ENCODE peak calls at places on chromosome 13, in four cellular contexts. One of them, this sample, is unnamed.

GRCh38 chr13:114204894-114205293 is 25.8 kb downstream of the CFAP97D2 start:
- DNase-seq in retinal pigment epithelial cell: no peak
- DNase-seq in fibroblast of lung: no peak
- DNase-seq in CD8-positive, alpha-beta T cell: no peak
- DNase-seq in this sample: no peak

GRCh38 chr13:50420720-50421456 is 405.6 kb downstream of the KCNRG start:
- DNase-seq in retinal pigment epithelial cell: no peak
- DNase-seq in CD8-positive, alpha-beta T cell: no peak
- DNase-seq in fibroblast of lung: no peak
- DNase-seq in this sample: no peak

GRCh38 chr13:73401769-73402168 is 343.0 kb downstream of the KLF5 start:
- DNase-seq in fibroblast of lung: no peak
- DNase-seq in CD8-positive, alpha-beta T cell: no peak
- DNase-seq in retinal pigment epithelial cell: no peak
- DNase-seq in this sample: no peak

GRCh38 chr13:49503951-49504350 is 8.2 kb downstream of the PHF11 start:
- DNase-seq in fibroblast of lung: no peak
- DNase-seq in retinal pigment epithelial cell: no peak
- DNase-seq in CD8-positive, alpha-beta T cell: no peak
- DNase-seq in this sample: no peak

GRCh38 chr13:27973956-27974662 is 5.0 kb upstream of the CDX2 start:
- DNase-seq in fibroblast of lung: no peak
- DNase-seq in CD8-positive, alpha-beta T cell: no peak
- DNase-seq in retinal pigment epithelial cell: no peak
- DNase-seq in this sample: no peak

GRCh38 chr13:30398601-30399072 is 23.7 kb upstream of the UBE2L5 start:
- DNase-seq in retinal pigment epithelial cell: no peak
- DNase-seq in CD8-positive, alpha-beta T cell: no peak
- DNase-seq in fibroblast of lung: peak; percentile 32
- DNase-seq in this sample: no peak

GRCh38 chr13:21015284-21015683 is 46.1 kb downstream of the LATS2 start:
- DNase-seq in retinal pigment epithelial cell: no peak
- DNase-seq in fibroblast of lung: peak; percentile 75
- DNase-seq in CD8-positive, alpha-beta T cell: no peak
- DNase-seq in this sample: no peak

GRCh38 chr13:30928971-30929370 is 3.5 kb upstream of the TEX26 start:
- DNase-seq in fibroblast of lung: no peak
- DNase-seq in retinal pigment epithelial cell: no peak
- DNase-seq in CD8-positive, alpha-beta T cell: no peak
- DNase-seq in this sample: peak; percentile 6

GRCh38 chr13:106078191-106078590 is 457.3 kb downstream of the EFNB2 start:
- DNase-seq in fibroblast of lung: peak; percentile 76
- DNase-seq in CD8-positive, alpha-beta T cell: no peak
- DNase-seq in retinal pigment epithelial cell: peak; percentile 3
- DNase-seq in this sample: no peak

GRCh38 chr13:23579886-23580706 is 9.9 kb downstream of the TNFRSF19 start:
- DNase-seq in retinal pigment epithelial cell: no peak
- DNase-seq in fibroblast of lung: no peak
- DNase-seq in CD8-positive, alpha-beta T cell: no peak
- DNase-seq in this sample: no peak

GRCh38 chr13:74101436-74101835 is 32.8 kb downstream of the KLF12 start:
- DNase-seq in CD8-positive, alpha-beta T cell: no peak
- DNase-seq in retinal pigment epithelial cell: no peak
- DNase-seq in fibroblast of lung: no peak
- DNase-seq in this sample: no peak

GRCh38 chr13:30831515-30831914 is 74.6 kb upstream of the MEDAG start:
- DNase-seq in retinal pigment epithelial cell: no peak
- DNase-seq in fibroblast of lung: no peak
- DNase-seq in CD8-positive, alpha-beta T cell: no peak
- DNase-seq in this sample: no peak

GRCh38 chr13:44313674-44314073 is 60.0 kb upstream of the SERP2 start:
- DNase-seq in CD8-positive, alpha-beta T cell: no peak
- DNase-seq in fibroblast of lung: peak; percentile 92
- DNase-seq in retinal pigment epithelial cell: no peak
- DNase-seq in this sample: peak; percentile 94

GRCh38 chr13:74683411-74683810 is 549.2 kb upstream of the KLF12 start:
- DNase-seq in fibroblast of lung: no peak
- DNase-seq in CD8-positive, alpha-beta T cell: no peak
- DNase-seq in retinal pigment epithelial cell: no peak
- DNase-seq in this sample: no peak

GRCh38 chr13:114118086-114118762 is 14.2 kb downstream of the RASA3 start:
- DNase-seq in fibroblast of lung: no peak
- DNase-seq in CD8-positive, alpha-beta T cell: no peak
- DNase-seq in retinal pigment epithelial cell: no peak
- DNase-seq in this sample: no peak

GRCh38 chr13:61162636-61163035 is 253.0 kb downstream of the PCDH20 start:
- DNase-seq in fibroblast of lung: peak; percentile 74
- DNase-seq in CD8-positive, alpha-beta T cell: no peak
- DNase-seq in retinal pigment epithelial cell: no peak
- DNase-seq in this sample: no peak

GRCh38 chr13:81197966-81198365 is 857.0 kb upstream of the SPRY2 start:
- DNase-seq in fibroblast of lung: no peak
- DNase-seq in retinal pigment epithelial cell: no peak
- DNase-seq in CD8-positive, alpha-beta T cell: no peak
- DNase-seq in this sample: no peak

GRCh38 chr13:32893176-32893575 is 123.0 kb upstream of the KL start:
- DNase-seq in CD8-positive, alpha-beta T cell: no peak
- DNase-seq in fibroblast of lung: no peak
- DNase-seq in retinal pigment epithelial cell: no peak
- DNase-seq in this sample: no peak

GRCh38 chr13:32881792-32882175 is 134.4 kb upstream of the KL start:
- DNase-seq in CD8-positive, alpha-beta T cell: no peak
- DNase-seq in retinal pigment epithelial cell: no peak
- DNase-seq in fibroblast of lung: no peak
- DNase-seq in this sample: no peak

GRCh38 chr13:32889986-32890565 is 126.1 kb upstream of the KL start:
- DNase-seq in fibroblast of lung: peak; percentile 74
- DNase-seq in CD8-positive, alpha-beta T cell: no peak
- DNase-seq in retinal pigment epithelial cell: no peak
- DNase-seq in this sample: no peak

GRCh38 chr13:32883501-32883900 is 132.7 kb upstream of the KL start:
- DNase-seq in fibroblast of lung: peak; percentile 64
- DNase-seq in retinal pigment epithelial cell: peak; percentile 79
- DNase-seq in CD8-positive, alpha-beta T cell: no peak
- DNase-seq in this sample: no peak

DNA sequence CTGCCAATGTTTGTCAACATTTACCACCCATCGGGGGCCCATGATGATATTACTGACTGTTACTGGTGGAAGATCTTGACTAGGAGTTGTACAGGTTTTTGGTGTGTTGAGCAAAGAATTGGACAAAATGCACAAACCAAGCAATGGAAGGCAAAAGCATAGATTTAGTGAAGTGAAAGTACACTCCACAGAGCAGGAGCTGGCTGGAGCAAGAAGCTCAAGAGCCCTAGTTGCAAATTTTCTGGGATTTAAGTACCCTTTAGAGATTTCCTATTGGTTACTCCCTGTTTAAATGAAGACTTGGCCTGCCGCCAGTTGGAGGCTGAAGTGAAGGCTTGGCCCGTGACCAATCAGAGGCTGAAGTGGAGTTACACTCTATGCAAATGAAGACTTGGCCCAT is 128.6 kb upstream of the KL start:
- DNase-seq in CD8-positive, alpha-beta T cell: no peak
- DNase-seq in retinal pigment epithelial cell: no peak
- DNase-seq in fibroblast of lung: no peak
- DNase-seq in this sample: no peak
- H3K4me3 ChIP-seq in CD8-positive, alpha-beta T cell: no peak overlapping the region
- H3K4me3 ChIP-seq in retinal pigment epithelial cell: no peak overlapping the region
- H3K4me3 ChIP-seq in fibroblast of lung: no peak overlapping the region
- H3K4me3 ChIP-seq in this sample: no peak overlapping the region

DNA sequence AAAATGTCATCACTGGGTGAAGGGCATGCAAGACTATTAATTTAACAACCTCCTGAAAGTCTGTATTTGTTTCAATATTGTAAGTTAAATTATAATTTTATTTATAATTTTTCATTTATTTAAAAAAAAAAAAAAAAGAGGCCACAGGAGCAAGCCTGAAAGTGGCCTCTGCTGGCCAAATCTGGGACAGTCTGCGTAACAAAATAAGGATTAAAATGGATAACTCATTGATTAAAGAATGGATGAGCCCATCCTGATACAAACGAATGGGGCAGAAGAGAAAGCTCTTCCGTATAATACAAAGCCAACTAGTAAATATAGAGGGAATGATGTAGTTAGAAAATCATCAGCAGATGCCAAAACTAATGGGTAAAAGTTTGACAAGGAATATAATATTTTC is 36.2 kb downstream of the SUCLA2 start:
- DNase-seq in fibroblast of lung: no peak
- DNase-seq in CD8-positive, alpha-beta T cell: no peak
- DNase-seq in retinal pigment epithelial cell: no peak
- DNase-seq in this sample: no peak
- TF ChIP-seq CTCF in fibroblast of lung: no peak
- TF ChIP-seq CTCF in CD8-positive, alpha-beta T cell: no peak
- TF ChIP-seq CTCF in retinal pigment epithelial cell: peak; percentile 24
- TF ChIP-seq CTCF in this sample: peak; percentile 26

DNA sequence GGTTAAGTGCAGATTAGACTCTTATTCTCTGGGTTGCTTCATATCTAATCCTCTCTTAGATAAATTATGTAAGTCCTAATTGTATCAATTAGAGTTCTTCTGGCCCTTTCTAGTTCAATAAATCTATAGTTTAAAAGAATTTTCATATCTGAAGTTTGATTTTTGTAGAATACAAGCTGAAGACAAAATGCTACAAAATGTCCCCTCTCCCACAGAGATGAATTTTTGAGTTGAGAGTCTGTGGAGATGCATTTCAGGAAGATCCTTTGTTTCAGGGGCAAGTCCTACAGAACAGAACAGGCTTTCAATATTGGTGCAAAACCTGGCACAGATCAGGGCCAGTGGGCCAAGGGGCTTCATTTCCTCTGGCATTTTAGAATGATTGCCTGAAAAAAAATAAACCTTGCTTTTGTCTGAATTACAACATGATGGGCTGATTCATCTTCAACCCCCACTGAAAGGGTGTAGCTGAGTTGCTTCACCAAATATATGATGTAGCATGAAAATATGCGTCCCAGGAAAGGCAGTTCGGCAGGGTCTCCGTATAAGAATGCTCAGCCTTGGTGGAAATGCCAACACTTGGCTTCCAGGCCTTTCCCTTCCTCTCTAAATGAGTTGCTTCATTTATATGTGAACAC is 6.4 kb upstream of the IPO5 start:
- DNase-seq in fibroblast of lung: peak; percentile 94
- DNase-seq in CD8-positive, alpha-beta T cell: no peak
- DNase-seq in retinal pigment epithelial cell: peak; percentile 26
- DNase-seq in this sample: peak; percentile 4
- H3K4me3 ChIP-seq in fibroblast of lung: no peak overlapping the region
- H3K4me3 ChIP-seq in CD8-positive, alpha-beta T cell: no peak overlapping the region
- H3K4me3 ChIP-seq in retinal pigment epithelial cell: no peak overlapping the region
- H3K4me3 ChIP-seq in this sample: no peak overlapping the region

DNA sequence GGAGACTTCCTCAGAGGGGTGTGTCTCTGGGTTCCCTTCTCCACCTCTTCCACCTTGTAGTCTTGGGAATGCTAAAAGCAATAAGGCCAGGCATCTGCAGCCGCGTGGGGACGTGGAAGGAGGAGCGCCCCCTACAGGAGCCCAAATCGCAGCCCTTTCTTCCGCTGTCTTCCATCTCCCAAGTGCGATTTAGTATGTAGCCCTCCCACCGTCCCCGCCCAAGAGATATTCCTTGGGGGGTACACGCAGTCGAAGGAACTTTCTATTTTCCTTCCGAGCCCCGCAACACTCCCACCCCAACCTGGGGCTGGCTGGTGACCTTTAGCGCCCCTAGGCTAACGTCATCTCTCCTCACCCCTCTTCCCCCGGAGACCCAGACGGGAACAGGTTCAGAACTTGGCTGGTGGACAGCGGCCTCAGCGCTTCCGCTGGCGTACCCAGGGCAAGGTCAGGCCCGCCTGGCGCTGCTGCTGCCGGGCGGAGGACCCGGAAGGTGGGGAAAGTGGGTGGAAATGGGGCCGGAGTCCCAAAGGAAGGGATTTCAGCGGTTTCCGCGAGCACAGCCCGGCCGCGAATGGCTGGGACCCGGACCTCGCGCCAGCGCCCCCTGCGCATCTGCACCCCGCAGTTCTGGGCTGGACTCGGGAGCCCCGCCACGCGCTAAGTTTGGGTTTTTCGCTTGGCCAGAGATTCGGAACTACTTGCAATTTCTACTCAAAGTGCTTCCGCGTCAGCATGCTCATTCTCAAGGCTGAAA is 2.1 kb upstream of the PCDH8 start:
- DNase-seq in retinal pigment epithelial cell: no peak
- DNase-seq in fibroblast of lung: peak; percentile 36
- DNase-seq in CD8-positive, alpha-beta T cell: no peak
- DNase-seq in this sample: no peak
- TF ChIP-seq CTCF in retinal pigment epithelial cell: no peak
- TF ChIP-seq CTCF in fibroblast of lung: no peak
- TF ChIP-seq CTCF in CD8-positive, alpha-beta T cell: no peak
- TF ChIP-seq CTCF in this sample: no peak

DNA sequence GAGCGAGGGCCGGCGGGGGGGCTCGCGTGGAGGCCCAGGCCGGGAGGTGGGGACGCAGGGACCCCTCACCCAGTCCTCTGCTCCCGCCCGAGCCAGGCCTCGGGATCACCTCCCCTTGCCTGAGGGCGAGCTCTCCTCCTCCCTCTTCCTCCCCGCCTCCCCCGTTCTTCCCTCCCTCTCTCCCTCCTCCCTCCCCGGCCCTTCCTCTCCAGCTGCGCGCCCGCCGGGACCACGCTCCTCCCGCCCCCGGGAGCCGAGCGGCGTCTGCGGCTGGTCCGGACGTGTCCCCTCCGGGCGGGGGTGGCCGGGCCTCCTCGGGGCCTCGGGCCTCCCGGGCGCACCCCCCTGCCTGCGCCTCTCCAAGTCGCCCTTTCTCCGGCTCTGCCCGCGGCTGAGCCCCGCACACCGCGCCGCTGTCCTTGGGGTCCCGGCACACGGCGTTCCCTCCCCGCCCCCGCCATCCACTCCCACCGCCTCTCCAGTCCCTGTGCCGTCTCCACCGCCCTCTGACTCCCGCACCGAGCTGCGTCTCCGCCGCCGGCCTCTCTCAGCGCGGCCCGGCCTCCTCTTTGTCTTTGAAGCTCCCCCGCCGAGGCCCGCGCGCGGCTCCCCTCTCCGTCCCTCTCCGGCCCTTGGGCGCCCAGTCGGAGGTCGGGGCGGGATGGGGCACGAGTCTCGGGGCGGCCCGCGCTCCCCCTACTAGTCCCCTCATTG is 5.7 kb downstream of the SOX1 start:
- DNase-seq in retinal pigment epithelial cell: no peak
- DNase-seq in CD8-positive, alpha-beta T cell: no peak
- DNase-seq in fibroblast of lung: peak; percentile 8
- DNase-seq in this sample: no peak
- H3K4me3 ChIP-seq in retinal pigment epithelial cell: no peak overlapping the region
- H3K4me3 ChIP-seq in CD8-positive, alpha-beta T cell: no peak overlapping the region
- H3K4me3 ChIP-seq in fibroblast of lung: no peak overlapping the region
- H3K4me3 ChIP-seq in this sample: no peak overlapping the region

GRCh38 chr13:110715395-110716234 is 2.1 kb downstream of the ING1 start:
- DNase-seq in fibroblast of lung: peak; percentile 100
- DNase-seq in retinal pigment epithelial cell: peak; percentile 99
- DNase-seq in CD8-positive, alpha-beta T cell: peak; percentile 91
- DNase-seq in this sample: peak; percentile 96
- TF ChIP-seq CTCF in fibroblast of lung: peak; percentile 15
- TF ChIP-seq CTCF in retinal pigment epithelial cell: peak; percentile 15
- TF ChIP-seq CTCF in CD8-positive, alpha-beta T cell: no peak
- TF ChIP-seq CTCF in this sample: peak; percentile 28

This sample was measured in epithelial cell of proximal tubule.